ENCODE peak calls at places on chromosomes 12 and 14, in ten cellular contexts. One of them, this sample, is unnamed.

GRCh38 chr12:26936559-26937442 is 980 bp downstream of the INTS13 start:
- DNase-seq in CD8-positive, alpha-beta memory T cell: peak
- DNase-seq in type B pancreatic cell: no peak
- DNase-seq in cerebellar nuclear complex: no peak
- DNase-seq in GM03348: no peak
- DNase-seq in cardiac septum: no peak
- DNase-seq in naive thymus-derived CD4-positive, alpha-beta T cell: no peak
- DNase-seq in KBM-7: peak
- DNase-seq in OCI-LY7: no peak
- DNase-seq in H7: no peak
- DNase-seq in this sample: peak

GRCh38 chr12:41932470-41932991 is 212.1 kb downstream of the GXYLT1 start:
- DNase-seq in CD8-positive, alpha-beta memory T cell: peak
- DNase-seq in type B pancreatic cell: peak
- DNase-seq in cerebellar nuclear complex: no peak
- DNase-seq in GM03348: peak
- DNase-seq in cardiac septum: peak
- DNase-seq in naive thymus-derived CD4-positive, alpha-beta T cell: peak
- DNase-seq in KBM-7: peak
- DNase-seq in OCI-LY7: peak
- DNase-seq in H7: peak
- DNase-seq in this sample: peak

GRCh38 chr12:48980953-48981756 is 3.0 kb downstream of the WNT1 start:
- DNase-seq in CD8-positive, alpha-beta memory T cell: peak
- DNase-seq in type B pancreatic cell: no peak
- DNase-seq in cerebellar nuclear complex: no peak
- DNase-seq in GM03348: no peak
- DNase-seq in cardiac septum: no peak
- DNase-seq in naive thymus-derived CD4-positive, alpha-beta T cell: peak
- DNase-seq in KBM-7: peak
- DNase-seq in OCI-LY7: no peak
- DNase-seq in H7: peak
- DNase-seq in this sample: peak

GRCh38 chr14:91177073-91177796 is 63.4 kb downstream of the DGLUCY start:
- DNase-seq in CD8-positive, alpha-beta memory T cell: peak
- DNase-seq in type B pancreatic cell: no peak
- DNase-seq in cerebellar nuclear complex: no peak
- DNase-seq in GM03348: peak
- DNase-seq in cardiac septum: no peak
- DNase-seq in naive thymus-derived CD4-positive, alpha-beta T cell: peak
- DNase-seq in KBM-7: peak
- DNase-seq in OCI-LY7: peak
- DNase-seq in H7: peak
- DNase-seq in this sample: peak

GRCh38 chr12:66087365-66087943 is 43.1 kb downstream of the LLPH start:
- DNase-seq in CD8-positive, alpha-beta memory T cell: peak
- DNase-seq in type B pancreatic cell: no peak
- DNase-seq in cerebellar nuclear complex: no peak
- DNase-seq in GM03348: peak
- DNase-seq in cardiac septum: no peak
- DNase-seq in naive thymus-derived CD4-positive, alpha-beta T cell: peak
- DNase-seq in KBM-7: peak
- DNase-seq in OCI-LY7: peak
- DNase-seq in H7: peak
- DNase-seq in this sample: peak

GRCh38 chr12:57235012-57235727 is 5.7 kb downstream of the SHMT2 start:
- DNase-seq in CD8-positive, alpha-beta memory T cell: no peak
- DNase-seq in type B pancreatic cell: no peak
- DNase-seq in cerebellar nuclear complex: no peak
- DNase-seq in GM03348: no peak
- DNase-seq in cardiac septum: no peak
- DNase-seq in naive thymus-derived CD4-positive, alpha-beta T cell: no peak
- DNase-seq in KBM-7: no peak
- DNase-seq in OCI-LY7: no peak
- DNase-seq in H7: peak
- DNase-seq in this sample: no peak

GRCh38 chr12:64186789-64187188 is 35.3 kb downstream of the KICS2 start:
- DNase-seq in CD8-positive, alpha-beta memory T cell: no peak
- DNase-seq in type B pancreatic cell: no peak
- DNase-seq in cerebellar nuclear complex: no peak
- DNase-seq in GM03348: no peak
- DNase-seq in cardiac septum: no peak
- DNase-seq in naive thymus-derived CD4-positive, alpha-beta T cell: no peak
- DNase-seq in KBM-7: no peak
- DNase-seq in OCI-LY7: no peak
- DNase-seq in H7: no peak
- DNase-seq in this sample: no peak

GRCh38 chr14:23114669-23115491 is 4.2 kb downstream of the CEBPE start:
- DNase-seq in CD8-positive, alpha-beta memory T cell: no peak
- DNase-seq in type B pancreatic cell: no peak
- DNase-seq in cerebellar nuclear complex: no peak
- DNase-seq in GM03348: peak
- DNase-seq in cardiac septum: no peak
- DNase-seq in naive thymus-derived CD4-positive, alpha-beta T cell: no peak
- DNase-seq in KBM-7: peak
- DNase-seq in OCI-LY7: no peak
- DNase-seq in H7: no peak
- DNase-seq in this sample: no peak

GRCh38 chr14:56172571-56172971 is 54.4 kb downstream of the PELI2 start:
- DNase-seq in CD8-positive, alpha-beta memory T cell: no peak
- DNase-seq in type B pancreatic cell: no peak
- DNase-seq in cerebellar nuclear complex: no peak
- DNase-seq in GM03348: peak
- DNase-seq in cardiac septum: no peak
- DNase-seq in naive thymus-derived CD4-positive, alpha-beta T cell: no peak
- DNase-seq in KBM-7: peak
- DNase-seq in OCI-LY7: no peak
- DNase-seq in H7: no peak
- DNase-seq in this sample: no peak

GRCh38 chr12:9906888-9907287 is 25.3 kb downstream of the CLEC2A start:
- DNase-seq in CD8-positive, alpha-beta memory T cell: peak
- DNase-seq in type B pancreatic cell: no peak
- DNase-seq in cerebellar nuclear complex: no peak
- DNase-seq in GM03348: no peak
- DNase-seq in cardiac septum: no peak
- DNase-seq in naive thymus-derived CD4-positive, alpha-beta T cell: peak
- DNase-seq in KBM-7: peak
- DNase-seq in OCI-LY7: no peak
- DNase-seq in H7: no peak
- DNase-seq in this sample: peak

GRCh38 chr14:55532645-55533309 is 47.2 kb upstream of the KTN1 start:
- DNase-seq in CD8-positive, alpha-beta memory T cell: no peak
- DNase-seq in type B pancreatic cell: no peak
- DNase-seq in cerebellar nuclear complex: no peak
- DNase-seq in GM03348: no peak
- DNase-seq in cardiac septum: no peak
- DNase-seq in naive thymus-derived CD4-positive, alpha-beta T cell: no peak
- DNase-seq in KBM-7: no peak
- DNase-seq in OCI-LY7: no peak
- DNase-seq in H7: peak
- DNase-seq in this sample: no peak

GRCh38 chr12:51549637-51550036 is 41.4 kb upstream of the SCN8A start:
- DNase-seq in CD8-positive, alpha-beta memory T cell: no peak
- DNase-seq in type B pancreatic cell: no peak
- DNase-seq in cerebellar nuclear complex: no peak
- DNase-seq in GM03348: no peak
- DNase-seq in cardiac septum: no peak
- DNase-seq in naive thymus-derived CD4-positive, alpha-beta T cell: no peak
- DNase-seq in KBM-7: no peak
- DNase-seq in OCI-LY7: no peak
- DNase-seq in H7: no peak
- DNase-seq in this sample: no peak

GRCh38 chr14:95023886-95024285 is 133.4 kb downstream of the DICER1 start:
- DNase-seq in CD8-positive, alpha-beta memory T cell: no peak
- DNase-seq in type B pancreatic cell: no peak
- DNase-seq in cerebellar nuclear complex: no peak
- DNase-seq in GM03348: peak
- DNase-seq in cardiac septum: no peak
- DNase-seq in naive thymus-derived CD4-positive, alpha-beta T cell: no peak
- DNase-seq in KBM-7: no peak
- DNase-seq in OCI-LY7: no peak
- DNase-seq in H7: no peak
- DNase-seq in this sample: no peak

GRCh38 chr12:122917508-122918227 is 21.7 kb upstream of the VPS37B start:
- DNase-seq in CD8-positive, alpha-beta memory T cell: no peak
- DNase-seq in type B pancreatic cell: no peak
- DNase-seq in cerebellar nuclear complex: no peak
- DNase-seq in GM03348: peak
- DNase-seq in cardiac septum: no peak
- DNase-seq in naive thymus-derived CD4-positive, alpha-beta T cell: no peak
- DNase-seq in KBM-7: no peak
- DNase-seq in OCI-LY7: no peak
- DNase-seq in H7: peak
- DNase-seq in this sample: no peak

GRCh38 chr14:21024668-21025373 is at the start of gene NDRG2:
- DNase-seq in CD8-positive, alpha-beta memory T cell: peak
- DNase-seq in type B pancreatic cell: peak
- DNase-seq in cerebellar nuclear complex: no peak
- DNase-seq in GM03348: peak
- DNase-seq in cardiac septum: peak
- DNase-seq in naive thymus-derived CD4-positive, alpha-beta T cell: peak
- DNase-seq in KBM-7: peak
- DNase-seq in OCI-LY7: no peak
- DNase-seq in H7: peak
- DNase-seq in this sample: peak

GRCh38 chr12:55931317-55931779 is 386 bp downstream of the DGKA start:
- DNase-seq in CD8-positive, alpha-beta memory T cell: no peak
- DNase-seq in type B pancreatic cell: no peak
- DNase-seq in cerebellar nuclear complex: no peak
- DNase-seq in GM03348: peak
- DNase-seq in cardiac septum: no peak
- DNase-seq in naive thymus-derived CD4-positive, alpha-beta T cell: no peak
- DNase-seq in KBM-7: no peak
- DNase-seq in OCI-LY7: no peak
- DNase-seq in H7: peak
- DNase-seq in this sample: no peak

GRCh38 chr12:68013181-68013580 is 23.9 kb downstream of the IFNG-AS1 start:
- DNase-seq in CD8-positive, alpha-beta memory T cell: no peak
- DNase-seq in type B pancreatic cell: no peak
- DNase-seq in cerebellar nuclear complex: no peak
- DNase-seq in GM03348: no peak
- DNase-seq in cardiac septum: no peak
- DNase-seq in naive thymus-derived CD4-positive, alpha-beta T cell: no peak
- DNase-seq in KBM-7: no peak
- DNase-seq in OCI-LY7: no peak
- DNase-seq in H7: no peak
- DNase-seq in this sample: no peak

GRCh38 chr14:64682173-64682710 is 22.0 kb upstream of the PLEKHG3 start:
- DNase-seq in CD8-positive, alpha-beta memory T cell: no peak
- DNase-seq in type B pancreatic cell: no peak
- DNase-seq in cerebellar nuclear complex: no peak
- DNase-seq in GM03348: peak
- DNase-seq in cardiac septum: peak
- DNase-seq in naive thymus-derived CD4-positive, alpha-beta T cell: no peak
- DNase-seq in KBM-7: no peak
- DNase-seq in OCI-LY7: no peak
- DNase-seq in H7: peak
- DNase-seq in this sample: no peak

GRCh38 chr14:58816416-58817115 is 178.8 kb downstream of the DACT1 start:
- DNase-seq in CD8-positive, alpha-beta memory T cell: no peak
- DNase-seq in type B pancreatic cell: no peak
- DNase-seq in cerebellar nuclear complex: no peak
- DNase-seq in GM03348: no peak
- DNase-seq in cardiac septum: no peak
- DNase-seq in naive thymus-derived CD4-positive, alpha-beta T cell: no peak
- DNase-seq in KBM-7: no peak
- DNase-seq in OCI-LY7: no peak
- DNase-seq in H7: no peak
- DNase-seq in this sample: no peak

GRCh38 chr14:98819867-98820206 is 452.2 kb downstream of the BCL11B start:
- DNase-seq in CD8-positive, alpha-beta memory T cell: no peak
- DNase-seq in type B pancreatic cell: no peak
- DNase-seq in cerebellar nuclear complex: no peak
- DNase-seq in GM03348: no peak
- DNase-seq in cardiac septum: peak
- DNase-seq in naive thymus-derived CD4-positive, alpha-beta T cell: no peak
- DNase-seq in KBM-7: no peak
- DNase-seq in OCI-LY7: peak
- DNase-seq in H7: no peak
- DNase-seq in this sample: no peak

GRCh38 chr14:51546603-51547258 is 105.0 kb upstream of the FRMD6 start:
- DNase-seq in CD8-positive, alpha-beta memory T cell: no peak
- DNase-seq in type B pancreatic cell: no peak
- DNase-seq in cerebellar nuclear complex: no peak
- DNase-seq in GM03348: no peak
- DNase-seq in cardiac septum: no peak
- DNase-seq in naive thymus-derived CD4-positive, alpha-beta T cell: no peak
- DNase-seq in KBM-7: no peak
- DNase-seq in OCI-LY7: no peak
- DNase-seq in H7: no peak
- DNase-seq in this sample: no peak

GRCh38 chr12:69583203-69583602 is 2.1 kb upstream of the CCT2 start:
- DNase-seq in CD8-positive, alpha-beta memory T cell: no peak
- DNase-seq in type B pancreatic cell: no peak
- DNase-seq in cerebellar nuclear complex: no peak
- DNase-seq in GM03348: no peak
- DNase-seq in cardiac septum: no peak
- DNase-seq in naive thymus-derived CD4-positive, alpha-beta T cell: no peak
- DNase-seq in KBM-7: peak
- DNase-seq in OCI-LY7: peak
- DNase-seq in H7: peak
- DNase-seq in this sample: no peak

GRCh38 chr12:129049917-129050316 is 196.6 kb downstream of the GLT1D1 start:
- DNase-seq in CD8-positive, alpha-beta memory T cell: no peak
- DNase-seq in type B pancreatic cell: no peak
- DNase-seq in cerebellar nuclear complex: no peak
- DNase-seq in GM03348: no peak
- DNase-seq in cardiac septum: no peak
- DNase-seq in naive thymus-derived CD4-positive, alpha-beta T cell: no peak
- DNase-seq in KBM-7: peak
- DNase-seq in OCI-LY7: peak
- DNase-seq in H7: peak
- DNase-seq in this sample: peak

GRCh38 chr14:20469890-20470858 is 968 bp downstream of the PNP start:
- DNase-seq in CD8-positive, alpha-beta memory T cell: peak
- DNase-seq in type B pancreatic cell: no peak
- DNase-seq in cerebellar nuclear complex: no peak
- DNase-seq in GM03348: peak
- DNase-seq in cardiac septum: peak
- DNase-seq in naive thymus-derived CD4-positive, alpha-beta T cell: peak
- DNase-seq in KBM-7: peak
- DNase-seq in OCI-LY7: peak
- DNase-seq in H7: peak
- DNase-seq in this sample: peak

This sample was measured in immature natural killer cell.